ENCODE peak calls at places on chromosome 18, in four cellular contexts. One of them, this sample, is unnamed.

GRCh38 chr18:66749475-66750035 is 145.7 kb upstream of the CDH19 start:
- DNase-seq in SK-N-SH: no peak
- DNase-seq in HepG2: no peak
- DNase-seq in GM12878: no peak
- DNase-seq in this sample: no peak

GRCh38 chr18:2540575-2540974 is 30.7 kb downstream of the METTL4 start:
- DNase-seq in GM12878: no peak
- DNase-seq in HepG2: no peak
- DNase-seq in SK-N-SH: no peak
- DNase-seq in this sample: no peak

GRCh38 chr18:62242955-62243354 is 55.9 kb downstream of the RELCH start:
- DNase-seq in SK-N-SH: no peak
- DNase-seq in GM12878: no peak
- DNase-seq in HepG2: no peak
- DNase-seq in this sample: no peak

GRCh38 chr18:48923746-48924580 is 26.8 kb downstream of the SMAD7 start:
- DNase-seq in SK-N-SH: no peak
- DNase-seq in HepG2: no peak
- DNase-seq in GM12878: no peak
- DNase-seq in this sample: no peak

GRCh38 chr18:53018791-53019190 is 678.8 kb downstream of the DCC start:
- DNase-seq in GM12878: no peak
- DNase-seq in SK-N-SH: no peak
- DNase-seq in HepG2: no peak
- DNase-seq in this sample: no peak

GRCh38 chr18:38473535-38473934 is 907.9 kb upstream of the CELF4 start:
- DNase-seq in GM12878: no peak
- DNase-seq in SK-N-SH: no peak
- DNase-seq in HepG2: no peak
- DNase-seq in this sample: no peak

GRCh38 chr18:3159830-3160229 is 59.9 kb downstream of the MYOM1 start:
- DNase-seq in GM12878: no peak
- DNase-seq in HepG2: no peak
- DNase-seq in SK-N-SH: no peak
- DNase-seq in this sample: no peak

GRCh38 chr18:48295586-48296311 is 113.4 kb downstream of the ZBTB7C start:
- DNase-seq in GM12878: no peak
- DNase-seq in SK-N-SH: peak; percentile 47
- DNase-seq in HepG2: peak; percentile 3
- DNase-seq in this sample: no peak

GRCh38 chr18:36662000-36662399 is 166.8 kb downstream of the TPGS2 start:
- DNase-seq in HepG2: no peak
- DNase-seq in GM12878: no peak
- DNase-seq in SK-N-SH: no peak
- DNase-seq in this sample: no peak

GRCh38 chr18:43108469-43108868 is 7.0 kb downstream of the RIT2 start:
- DNase-seq in GM12878: no peak
- DNase-seq in HepG2: no peak
- DNase-seq in SK-N-SH: no peak
- DNase-seq in this sample: no peak

GRCh38 chr18:64398320-64398719 is 249.4 kb upstream of the LINC00305 start:
- DNase-seq in HepG2: no peak
- DNase-seq in GM12878: no peak
- DNase-seq in SK-N-SH: no peak
- DNase-seq in this sample: no peak
- TF ChIP-seq NFIC in HepG2: no peak
- TF ChIP-seq NFIC in GM12878: no peak
- TF ChIP-seq NFIC in SK-N-SH: no peak
- TF ChIP-seq NFIC in this sample: no peak

GRCh38 chr18:328928-329327 is 61.1 kb upstream of the THOC1 start:
- DNase-seq in HepG2: no peak
- DNase-seq in SK-N-SH: no peak
- DNase-seq in GM12878: no peak
- DNase-seq in this sample: no peak

GRCh38 chr18:332007-332406 is 64.2 kb upstream of the THOC1 start:
- DNase-seq in HepG2: no peak
- DNase-seq in SK-N-SH: no peak
- DNase-seq in GM12878: no peak
- DNase-seq in this sample: no peak

GRCh38 chr18:332721-333513 is 65.1 kb upstream of the THOC1 start:
- DNase-seq in SK-N-SH: no peak
- DNase-seq in GM12878: no peak
- DNase-seq in HepG2: no peak
- DNase-seq in this sample: no peak

GRCh38 chr18:334575-335132 is 66.8 kb upstream of the THOC1 start:
- DNase-seq in SK-N-SH: no peak
- DNase-seq in GM12878: no peak
- DNase-seq in HepG2: no peak
- DNase-seq in this sample: no peak

GRCh38 chr18:331231-331771 is 63.5 kb upstream of the THOC1 start:
- DNase-seq in SK-N-SH: no peak
- DNase-seq in GM12878: no peak
- DNase-seq in HepG2: no peak
- DNase-seq in this sample: no peak
- TF ChIP-seq NFIC in SK-N-SH: no peak
- TF ChIP-seq NFIC in GM12878: no peak
- TF ChIP-seq NFIC in HepG2: no peak
- TF ChIP-seq NFIC in this sample: no peak

GRCh38 chr18:63883617-63884016 is 3.9 kb upstream of the SERPINB2 start:
- DNase-seq in GM12878: no peak
- DNase-seq in SK-N-SH: no peak
- DNase-seq in HepG2: no peak
- DNase-seq in this sample: no peak

GRCh38 chr18:63879684-63880083 is 7.8 kb upstream of the SERPINB2 start:
- DNase-seq in GM12878: no peak
- DNase-seq in HepG2: no peak
- DNase-seq in SK-N-SH: no peak
- DNase-seq in this sample: no peak

GRCh38 chr18:63878982-63879381 is 8.5 kb upstream of the SERPINB2 start:
- DNase-seq in SK-N-SH: no peak
- DNase-seq in HepG2: no peak
- DNase-seq in GM12878: no peak
- DNase-seq in this sample: no peak

GRCh38 chr18:63881851-63882250 is 5.7 kb upstream of the SERPINB2 start:
- DNase-seq in GM12878: no peak
- DNase-seq in HepG2: no peak
- DNase-seq in SK-N-SH: no peak
- DNase-seq in this sample: no peak

GRCh38 chr18:63882333-63883141 is 5.0 kb upstream of the SERPINB2 start:
- DNase-seq in HepG2: no peak
- DNase-seq in SK-N-SH: no peak
- DNase-seq in GM12878: no peak
- DNase-seq in this sample: no peak
- TF ChIP-seq NFIC in HepG2: no peak
- TF ChIP-seq NFIC in SK-N-SH: no peak
- TF ChIP-seq NFIC in GM12878: no peak
- TF ChIP-seq NFIC in this sample: no peak

DNA sequence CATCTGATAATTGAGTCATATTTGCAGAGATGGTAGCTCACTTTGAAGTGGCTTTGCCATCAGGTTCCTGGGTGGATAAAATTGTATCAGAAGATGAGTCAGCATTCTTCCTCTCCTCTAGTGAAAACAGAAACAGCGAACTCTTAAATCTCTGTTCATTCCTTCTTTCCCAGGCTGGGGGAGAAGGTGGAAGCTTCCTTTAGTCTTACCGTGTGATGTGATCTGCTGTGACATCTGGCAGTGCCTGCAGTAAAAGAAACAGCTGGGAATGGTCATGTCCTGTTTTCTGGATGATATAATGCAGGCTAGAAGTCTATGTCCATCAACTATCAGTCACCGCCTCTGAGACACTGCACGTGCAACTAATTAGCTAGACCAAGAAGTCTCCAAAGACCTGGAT is 171.6 kb downstream of the VAPA start:
- DNase-seq in GM12878: no peak
- DNase-seq in SK-N-SH: peak; percentile 24
- DNase-seq in HepG2: no peak
- DNase-seq in this sample: no peak
- TF ChIP-seq NFIC in GM12878: no peak
- TF ChIP-seq NFIC in SK-N-SH: no peak
- TF ChIP-seq NFIC in HepG2: no peak
- TF ChIP-seq NFIC in this sample: no peak